ENCODE peak calls at places on chromosomes 16 and 17, in eight cellular contexts. I is suprapubic skin; R is right atrium auricular region; A is tibial artery; H is PC-9; S is transverse colon; C is CD8-positive, alpha-beta T cell; L is A549. V is an unnamed sample. For H3K4me1, the result is how much of the 10 kb centered on the place peaks cover.

GRCh38 chr16:80123189-80123588 is 417.6 kb upstream of the DYNLRB2 start:
- DNase-seq in I (no peak), R (no peak), A (no peak), H (no peak), S (no peak), C (no peak), L (no peak), V (no peak)

GRCh38 chr16:49484454-49484853 is 110.8 kb downstream of the C16orf78 start:
- DNase-seq in I (peak), R (peak), A (peak), H (no peak), S (peak), C (no peak), L (no peak), V (peak)

GRCh38 chr17:19537116-19537515 is 3.5 kb downstream of the SLC47A1 start:
- DNase-seq in I (no peak), R (no peak), A (no peak), H (no peak), S (no peak), C (no peak), L (no peak), V (no peak)

GRCh38 chr17:45302649-45303173 is 14.1 kb downstream of the MAP3K14 start:
- DNase-seq in I (no peak), R (no peak), A (no peak), H (no peak), S (peak), C (no peak), L (no peak), V (no peak)

GRCh38 chr16:24635900-24636610 is 93.4 kb upstream of the TNRC6A start:
- DNase-seq in I (peak), R (peak), A (peak), H (peak), S (peak), C (no peak), L (peak), V (no peak)

GRCh38 chr16:12781777-12782176 is 21.9 kb downstream of the CPPED1 start:
- DNase-seq in I (no peak), R (no peak), A (no peak), H (no peak), S (no peak), C (no peak), L (no peak), V (no peak)

GRCh38 chr17:29357821-29358232 is 32.3 kb upstream of the TAOK1 start:
- DNase-seq in I (no peak), R (no peak), A (no peak), H (no peak), S (no peak), C (no peak), L (no peak), V (no peak)

GRCh38 chr16:81505011-81505660 is 60.5 kb downstream of the CMIP start:
- DNase-seq in I (no peak), R (no peak), A (no peak), H (no peak), S (peak), C (no peak), L (peak), V (no peak)

GRCh38 chr16:585351-585750 is 4.5 kb upstream of the RAB40C start:
- DNase-seq in I (no peak), R (no peak), A (no peak), H (peak), S (no peak), C (no peak), L (peak), V (no peak)

GRCh38 chr17:2302740-2303277 is 776 bp downstream of the SMG6 start:
- DNase-seq in I (no peak), R (no peak), A (no peak), H (no peak), S (no peak), C (no peak), L (no peak), V (no peak)

GRCh38 chr16:11145173-11145820 is 110.7 kb downstream of the SOCS1 start:
- DNase-seq in I (no peak), R (peak), A (no peak), H (no peak), S (no peak), C (no peak), L (no peak), V (no peak)

GRCh38 chr16:29710227-29711219 is 31.5 kb downstream of the QPRT start:
- DNase-seq in I (no peak), R (no peak), A (no peak), H (peak), S (no peak), C (no peak), L (peak), V (no peak)

GRCh38 chr16:85618509-85618908 is 5.4 kb downstream of the GSE1 start:
- DNase-seq in I (no peak), R (no peak), A (no peak), H (no peak), S (no peak), C (no peak), L (no peak), V (no peak)

GRCh38 chr17:10633738-10634379 is 23.2 kb downstream of the MYH3 start:
- DNase-seq in I (no peak), R (no peak), A (no peak), H (no peak), S (no peak), C (no peak), L (no peak), V (no peak)

GRCh38 chr17:44069974-44070454 is 521 bp upstream of the G6PC3 start:
- DNase-seq in I (no peak), R (no peak), A (no peak), H (no peak), S (no peak), C (no peak), L (peak), V (no peak)

GRCh38 chr17:37373530-37374159 is 2.1 kb upstream of the C17orf78 start:
- DNase-seq in I (no peak), R (peak), A (peak), H (peak), S (peak), C (peak), L (peak), V (no peak)

GRCh38 chr17:79658811-79659207 is 48.0 kb upstream of the RBFOX3 start:
- DNase-seq in I (peak), R (peak), A (no peak), H (no peak), S (peak), C (no peak), L (peak), V (no peak)

GRCh38 chr17:49361129-49361901 is 735 bp downstream of the ZNF652 start:
- DNase-seq in I (no peak), R (no peak), A (peak), H (peak), S (peak), C (peak), L (peak), V (no peak)

GRCh38 chr16:29154676-29155121 is 169.8 kb downstream of the LAT start:
- DNase-seq in I (no peak), R (no peak), A (no peak), H (no peak), S (no peak), C (no peak), L (no peak), V (no peak)

GRCh38 chr17:78532922-78533640 is 44.1 kb downstream of the DNAH17 start:
- DNase-seq in I (no peak), R (no peak), A (no peak), H (peak), S (no peak), C (no peak), L (peak), V (no peak)

GRCh38 chr17:63246344-63246743 is 199.8 kb downstream of the CYB561 start:
- DNase-seq in I (no peak), R (no peak), A (no peak), H (no peak), S (no peak), C (no peak), L (no peak), V (no peak)

GRCh38 chr17:75102385-75102821 is 7.4 kb upstream of the ARMC7 start:
- DNase-seq in I (no peak), R (no peak), A (no peak), H (no peak), S (no peak), C (no peak), L (no peak), V (no peak)

GRCh38 chr17:22459953-22460350 is 767.6 kb downstream of the KCNJ18 start:
- DNase-seq in I (no peak), R (no peak), A (no peak), H (no peak), S (no peak), C (no peak), L (no peak), V (no peak)

GRCh38 chr17:31517524-31517923 is 126.0 kb downstream of the RAB11FIP4 start:
- DNase-seq in I (no peak), R (no peak), A (no peak), H (peak), S (no peak), C (no peak), L (peak), V (no peak)

GRCh38 chr17:55416470-55417052 is 5.1 kb downstream of the MMD start:
- DNase-seq in I (no peak), R (no peak), A (no peak), H (no peak), S (no peak), C (no peak), L (no peak), V (no peak)

DNA sequence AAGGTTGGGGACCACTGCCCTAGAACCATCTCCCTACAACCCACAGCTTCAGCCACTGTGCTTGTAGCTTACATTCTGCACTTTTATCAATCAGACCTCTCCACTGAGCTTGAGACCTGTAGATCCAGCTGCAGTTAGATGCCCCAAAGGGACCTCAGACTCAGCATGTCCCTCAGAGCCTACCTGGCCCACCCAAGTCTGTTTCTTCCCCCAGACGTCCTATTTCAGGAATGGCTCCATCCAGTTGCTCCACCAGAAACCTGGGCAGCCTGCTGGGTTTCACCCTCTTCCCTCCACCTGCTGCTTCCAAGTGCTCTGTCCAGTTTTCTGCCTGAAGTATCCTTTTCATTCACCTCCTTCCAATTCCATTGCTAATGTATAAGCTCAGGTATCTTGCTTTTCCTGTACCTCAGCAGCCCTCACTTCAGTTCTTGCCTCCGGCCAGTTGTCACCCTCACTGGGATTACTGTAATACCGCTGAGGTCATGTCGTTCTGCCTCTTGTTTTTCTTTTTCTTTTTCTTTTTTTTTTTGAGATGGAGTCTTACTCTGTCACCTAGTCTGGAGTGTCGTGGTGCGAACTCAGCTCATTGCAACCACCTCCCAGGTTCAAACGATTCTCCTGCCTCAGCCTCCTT is 55.0 kb downstream of the GNA13 start:
- DNase-seq in I (no peak), R (no peak), A (no peak), H (no peak), S (no peak), C (no peak), L (no peak), V (no peak)
- H3K4me1 ChIP-seq in I (under half), R (under half), A (under half), H (under half), S (under half), C (under half), L (under half), V (under half)

GRCh38 chr17:5838661-5839300 is 231.4 kb upstream of the WSCD1 start:
- DNase-seq in I (no peak), R (no peak), A (no peak), H (no peak), S (no peak), C (no peak), L (no peak), V (no peak)

GRCh38 chr17:5837055-5837491 is 233.1 kb upstream of the WSCD1 start:
- DNase-seq in I (no peak), R (no peak), A (no peak), H (peak), S (no peak), C (no peak), L (peak), V (no peak)

DNA sequence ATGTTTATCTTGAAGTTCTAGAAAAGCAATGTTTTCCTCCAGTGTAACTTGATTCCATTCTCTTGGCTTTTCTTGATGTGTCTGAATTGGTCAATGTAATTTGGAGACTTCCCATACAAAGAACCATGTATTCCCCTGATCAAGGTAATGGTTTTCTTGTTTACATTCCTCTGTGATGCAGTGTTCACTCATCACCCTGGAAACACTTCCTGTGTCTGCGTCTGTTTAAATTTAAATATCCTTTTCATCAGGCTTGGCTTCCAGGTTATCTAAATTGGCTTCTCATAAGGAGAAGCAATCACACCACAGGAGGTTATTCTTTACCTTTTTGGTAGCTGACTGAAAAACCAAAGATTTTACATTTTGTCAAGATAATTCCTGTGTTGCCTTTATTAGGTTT is 237.3 kb upstream of the WSCD1 start:
- DNase-seq in I (no peak), R (no peak), A (no peak), H (peak), S (no peak), C (no peak), L (peak), V (no peak)
- H3K27ac ChIP-seq in I (no peak), R (no peak), A (no peak), H (no peak), S (no peak), C (no peak), L (no peak), V (no peak)

GRCh38 chr17:51860934-51861561 is 297.5 kb downstream of the CA10 start:
- DNase-seq in I (no peak), R (no peak), A (no peak), H (no peak), S (peak), C (no peak), L (peak), V (no peak)
- TF ChIP-seq CTCF in I (peak), R (no peak), A (no peak), H (peak), S (peak), C (no peak), L (peak), V (no peak)

GRCh38 chr17:42132941-42133340 is 10.3 kb downstream of the HSPB9 start:
- DNase-seq in I (no peak), R (no peak), A (peak), H (peak), S (peak), C (no peak), L (no peak), V (no peak)

GRCh38 chr17:42136654-42137051 is 14.0 kb downstream of the HSPB9 start:
- DNase-seq in I (no peak), R (no peak), A (no peak), H (no peak), S (no peak), C (no peak), L (no peak), V (no peak)

GRCh38 chr17:42133461-42134041 is 10.9 kb downstream of the HSPB9 start:
- DNase-seq in I (no peak), R (no peak), A (no peak), H (no peak), S (peak), C (no peak), L (no peak), V (no peak)

GRCh38 chr17:42135664-42136653 is 13.4 kb downstream of the HSPB9 start:
- DNase-seq in I (no peak), R (peak), A (peak), H (peak), S (peak), C (no peak), L (peak), V (no peak)

GRCh38 chr17:42135151-42135550 is 12.5 kb downstream of the HSPB9 start:
- DNase-seq in I (no peak), R (no peak), A (no peak), H (no peak), S (no peak), C (no peak), L (no peak), V (no peak)
- H3K4me1 ChIP-seq in I (half or more), R (half or more), A (under half), H (under half), S (half or more), C (under half), L (under half), V (under half)